ENCODE peak calls at places on chromosomes 3 and 15, in nine cellular contexts. One of them, this sample, is unnamed.

GRCh38 chr3:195030791-195031321 is 240.1 kb downstream of the XXYLT1 start:
- DNase-seq in AML-193: no peak
- DNase-seq in activated naive CD8-positive, alpha-beta T cell treated with anti-CD3 and anti-CD28 coated beads, Interleukin-2, amount 10 ng/mL, durations not matched to agents 7 days and 5 days: no peak
- DNase-seq in BJ: no peak
- DNase-seq in ACHN: no peak
- DNase-seq in retina: no peak
- DNase-seq in AG20443: no peak
- DNase-seq in fibroblast of pulmonary artery: peak
- DNase-seq in mucosa of gallbladder: no peak
- DNase-seq in this sample: peak

GRCh38 chr3:109265300-109265699 is 51.0 kb downstream of the DPPA2 start:
- DNase-seq in BJ: no peak
- DNase-seq in AG20443: no peak
- DNase-seq in retina: no peak
- DNase-seq in activated naive CD8-positive, alpha-beta T cell treated with anti-CD3 and anti-CD28 coated beads, Interleukin-2, amount 10 ng/mL, durations not matched to agents 7 days and 5 days: no peak
- DNase-seq in ACHN: no peak
- DNase-seq in mucosa of gallbladder: no peak
- DNase-seq in AML-193: no peak
- DNase-seq in fibroblast of pulmonary artery: peak
- DNase-seq in this sample: peak

GRCh38 chr15:100849021-100849831 is 30.4 kb upstream of the ALDH1A3 start:
- DNase-seq in activated naive CD8-positive, alpha-beta T cell treated with anti-CD3 and anti-CD28 coated beads, Interleukin-2, amount 10 ng/mL, durations not matched to agents 7 days and 5 days: peak
- DNase-seq in retina: peak
- DNase-seq in fibroblast of pulmonary artery: peak
- DNase-seq in ACHN: peak
- DNase-seq in mucosa of gallbladder: peak
- DNase-seq in BJ: peak
- DNase-seq in AML-193: no peak
- DNase-seq in AG20443: peak
- DNase-seq in this sample: no peak

GRCh38 chr15:23038741-23039150 is 623 bp downstream of the TUBGCP5 start:
- DNase-seq in retina: no peak
- DNase-seq in ACHN: peak
- DNase-seq in BJ: no peak
- DNase-seq in activated naive CD8-positive, alpha-beta T cell treated with anti-CD3 and anti-CD28 coated beads, Interleukin-2, amount 10 ng/mL, durations not matched to agents 7 days and 5 days: no peak
- DNase-seq in fibroblast of pulmonary artery: peak
- DNase-seq in mucosa of gallbladder: no peak
- DNase-seq in AG20443: no peak
- DNase-seq in AML-193: peak
- DNase-seq in this sample: peak

GRCh38 chr3:185153170-185153733 is 392 bp upstream of the C3orf70 start:
- DNase-seq in retina: peak
- DNase-seq in fibroblast of pulmonary artery: no peak
- DNase-seq in mucosa of gallbladder: no peak
- DNase-seq in activated naive CD8-positive, alpha-beta T cell treated with anti-CD3 and anti-CD28 coated beads, Interleukin-2, amount 10 ng/mL, durations not matched to agents 7 days and 5 days: peak
- DNase-seq in AML-193: no peak
- DNase-seq in ACHN: no peak
- DNase-seq in AG20443: peak
- DNase-seq in BJ: no peak
- DNase-seq in this sample: no peak

GRCh38 chr15:57732526-57733331 is 26.2 kb downstream of the POLR2M start:
- DNase-seq in fibroblast of pulmonary artery: peak
- DNase-seq in AG20443: peak
- DNase-seq in AML-193: peak
- DNase-seq in retina: peak
- DNase-seq in activated naive CD8-positive, alpha-beta T cell treated with anti-CD3 and anti-CD28 coated beads, Interleukin-2, amount 10 ng/mL, durations not matched to agents 7 days and 5 days: no peak
- DNase-seq in BJ: no peak
- DNase-seq in mucosa of gallbladder: peak
- DNase-seq in ACHN: peak
- DNase-seq in this sample: peak

GRCh38 chr3:59605318-59605717 is 555.5 kb upstream of the CFAP20DC start:
- DNase-seq in retina: no peak
- DNase-seq in mucosa of gallbladder: peak
- DNase-seq in fibroblast of pulmonary artery: no peak
- DNase-seq in ACHN: no peak
- DNase-seq in BJ: no peak
- DNase-seq in AG20443: no peak
- DNase-seq in activated naive CD8-positive, alpha-beta T cell treated with anti-CD3 and anti-CD28 coated beads, Interleukin-2, amount 10 ng/mL, durations not matched to agents 7 days and 5 days: no peak
- DNase-seq in AML-193: no peak
- DNase-seq in this sample: no peak

GRCh38 chr15:41655716-41656115 is 4.5 kb upstream of the MGA start:
- DNase-seq in ACHN: no peak
- DNase-seq in activated naive CD8-positive, alpha-beta T cell treated with anti-CD3 and anti-CD28 coated beads, Interleukin-2, amount 10 ng/mL, durations not matched to agents 7 days and 5 days: no peak
- DNase-seq in fibroblast of pulmonary artery: no peak
- DNase-seq in AML-193: no peak
- DNase-seq in mucosa of gallbladder: no peak
- DNase-seq in BJ: no peak
- DNase-seq in AG20443: no peak
- DNase-seq in retina: no peak
- DNase-seq in this sample: no peak

GRCh38 chr3:13821156-13821555 is 58.7 kb downstream of the WNT7A start:
- DNase-seq in fibroblast of pulmonary artery: no peak
- DNase-seq in ACHN: no peak
- DNase-seq in mucosa of gallbladder: no peak
- DNase-seq in activated naive CD8-positive, alpha-beta T cell treated with anti-CD3 and anti-CD28 coated beads, Interleukin-2, amount 10 ng/mL, durations not matched to agents 7 days and 5 days: no peak
- DNase-seq in BJ: no peak
- DNase-seq in AML-193: no peak
- DNase-seq in AG20443: no peak
- DNase-seq in retina: no peak
- DNase-seq in this sample: no peak

GRCh38 chr3:194274424-194275085 is 76.6 kb downstream of the CPN2 start:
- DNase-seq in ACHN: no peak
- DNase-seq in retina: no peak
- DNase-seq in mucosa of gallbladder: no peak
- DNase-seq in BJ: no peak
- DNase-seq in AG20443: no peak
- DNase-seq in AML-193: no peak
- DNase-seq in activated naive CD8-positive, alpha-beta T cell treated with anti-CD3 and anti-CD28 coated beads, Interleukin-2, amount 10 ng/mL, durations not matched to agents 7 days and 5 days: no peak
- DNase-seq in fibroblast of pulmonary artery: no peak
- DNase-seq in this sample: peak

GRCh38 chr15:69568621-69569020 is 116.0 kb downstream of the RPLP1 start:
- DNase-seq in AML-193: no peak
- DNase-seq in BJ: peak
- DNase-seq in AG20443: peak
- DNase-seq in retina: no peak
- DNase-seq in fibroblast of pulmonary artery: peak
- DNase-seq in ACHN: no peak
- DNase-seq in mucosa of gallbladder: no peak
- DNase-seq in activated naive CD8-positive, alpha-beta T cell treated with anti-CD3 and anti-CD28 coated beads, Interleukin-2, amount 10 ng/mL, durations not matched to agents 7 days and 5 days: no peak
- DNase-seq in this sample: peak

GRCh38 chr15:79635897-79636596 is 203.9 kb downstream of the MINAR1 start:
- DNase-seq in AML-193: no peak
- DNase-seq in fibroblast of pulmonary artery: no peak
- DNase-seq in mucosa of gallbladder: no peak
- DNase-seq in AG20443: peak
- DNase-seq in activated naive CD8-positive, alpha-beta T cell treated with anti-CD3 and anti-CD28 coated beads, Interleukin-2, amount 10 ng/mL, durations not matched to agents 7 days and 5 days: no peak
- DNase-seq in retina: peak
- DNase-seq in BJ: no peak
- DNase-seq in ACHN: no peak
- DNase-seq in this sample: peak

GRCh38 chr3:112604536-112604935 is 36.4 kb downstream of the CCDC80 start:
- DNase-seq in BJ: peak
- DNase-seq in retina: no peak
- DNase-seq in ACHN: no peak
- DNase-seq in AG20443: peak
- DNase-seq in AML-193: no peak
- DNase-seq in fibroblast of pulmonary artery: peak
- DNase-seq in activated naive CD8-positive, alpha-beta T cell treated with anti-CD3 and anti-CD28 coated beads, Interleukin-2, amount 10 ng/mL, durations not matched to agents 7 days and 5 days: no peak
- DNase-seq in mucosa of gallbladder: no peak
- DNase-seq in this sample: peak

GRCh38 chr3:129419476-129419875 is 9.0 kb downstream of the EFCAB12 start:
- DNase-seq in retina: no peak
- DNase-seq in activated naive CD8-positive, alpha-beta T cell treated with anti-CD3 and anti-CD28 coated beads, Interleukin-2, amount 10 ng/mL, durations not matched to agents 7 days and 5 days: no peak
- DNase-seq in mucosa of gallbladder: no peak
- DNase-seq in AML-193: no peak
- DNase-seq in ACHN: no peak
- DNase-seq in fibroblast of pulmonary artery: no peak
- DNase-seq in AG20443: no peak
- DNase-seq in BJ: no peak
- DNase-seq in this sample: no peak

GRCh38 chr3:58688563-58688962 is 22.0 kb upstream of the FAM3D start:
- DNase-seq in BJ: no peak
- DNase-seq in fibroblast of pulmonary artery: no peak
- DNase-seq in mucosa of gallbladder: no peak
- DNase-seq in retina: no peak
- DNase-seq in AML-193: no peak
- DNase-seq in AG20443: no peak
- DNase-seq in ACHN: no peak
- DNase-seq in activated naive CD8-positive, alpha-beta T cell treated with anti-CD3 and anti-CD28 coated beads, Interleukin-2, amount 10 ng/mL, durations not matched to agents 7 days and 5 days: no peak
- DNase-seq in this sample: no peak

GRCh38 chr3:126442849-126443229 is 32.9 kb downstream of the ZXDC start:
- DNase-seq in fibroblast of pulmonary artery: no peak
- DNase-seq in BJ: no peak
- DNase-seq in AML-193: no peak
- DNase-seq in ACHN: no peak
- DNase-seq in mucosa of gallbladder: no peak
- DNase-seq in activated naive CD8-positive, alpha-beta T cell treated with anti-CD3 and anti-CD28 coated beads, Interleukin-2, amount 10 ng/mL, durations not matched to agents 7 days and 5 days: no peak
- DNase-seq in AG20443: no peak
- DNase-seq in retina: no peak
- DNase-seq in this sample: no peak

GRCh38 chr3:159669753-159670152 is 318.9 kb upstream of the IL12A start:
- DNase-seq in activated naive CD8-positive, alpha-beta T cell treated with anti-CD3 and anti-CD28 coated beads, Interleukin-2, amount 10 ng/mL, durations not matched to agents 7 days and 5 days: no peak
- DNase-seq in BJ: no peak
- DNase-seq in mucosa of gallbladder: no peak
- DNase-seq in AML-193: no peak
- DNase-seq in fibroblast of pulmonary artery: peak
- DNase-seq in retina: no peak
- DNase-seq in AG20443: no peak
- DNase-seq in ACHN: no peak
- DNase-seq in this sample: no peak

This sample was measured in A172.